ENCODE peak calls at places on chromosome 5, in eight cellular contexts. Z, Q, W, U, C, K, A and V are unnamed samples.

GRCh38 chr5:4229866-4230265 is 634.2 kb downstream of the IRX1 start:
- DNase-seq in U (no peak), C (no peak), K (no peak), A (no peak), W (no peak), Z (no peak), Q (no peak), V (no peak)

GRCh38 chr5:57450991-57451876 is 31.4 kb downstream of the ACTBL2 start:
- DNase-seq in Q (no peak), U (no peak), W (no peak), C (no peak), A (no peak), K (no peak), Z (no peak), V (no peak)

GRCh38 chr5:150068472-150068871 is 17.9 kb downstream of the CSF1R start:
- DNase-seq in W (no peak), U (no peak), K (no peak), A (no peak), Z (no peak), C (no peak), Q (no peak), V (no peak)

GRCh38 chr5:1555011-1555807 is 31.4 kb upstream of the LPCAT1 start:
- DNase-seq in Q (no peak), C (peak; percentile 39), Z (no peak), A (peak; percentile 81), K (no peak), W (no peak), U (no peak), V (no peak)

GRCh38 chr5:150155258-150156032 is at the start of gene PDGFRB:
- DNase-seq in Z (peak; percentile 53), Q (peak; percentile 58), A (no peak), C (peak; percentile 82), K (peak; percentile 78), W (no peak), U (peak; percentile 58), V (peak; percentile 40)

GRCh38 chr5:151670953-151671636 is 15.6 kb downstream of the SPARC start:
- DNase-seq in Q (no peak), U (no peak), W (no peak), A (no peak), C (no peak), Z (no peak), K (no peak), V (no peak)

GRCh38 chr5:157681048-157681447 is 9.7 kb downstream of the C5orf52 start:
- DNase-seq in W (no peak), U (no peak), C (no peak), Z (no peak), Q (no peak), K (no peak), A (no peak), V (no peak)

GRCh38 chr5:148238395-148238794 is at the start of gene MARCOL:
- DNase-seq in Z (no peak), U (no peak), A (no peak), K (no peak), Q (no peak), W (no peak), C (no peak), V (no peak)

GRCh38 chr5:35785601-35786085 is 71.0 kb upstream of the IL7R start:
- DNase-seq in C (no peak), Q (no peak), W (no peak), K (no peak), Z (peak; percentile 46), U (no peak), A (no peak), V (no peak)

GRCh38 chr5:173721259-173722232 is 105.1 kb upstream of the BOD1 start:
- DNase-seq in W (no peak), K (no peak), U (no peak), A (no peak), C (no peak), Q (no peak), Z (no peak), V (no peak)

GRCh38 chr5:36928947-36929346 is 52.4 kb downstream of the NIPBL start:
- DNase-seq in Q (no peak), C (no peak), Z (no peak), W (no peak), U (no peak), K (no peak), A (no peak), V (no peak)

GRCh38 chr5:11801061-11801460 is 103.2 kb downstream of the CTNND2 start:
- DNase-seq in A (no peak), K (no peak), Q (no peak), U (no peak), Z (no peak), W (no peak), C (no peak), V (no peak)

GRCh38 chr5:95664204-95664786 is 17.7 kb downstream of the RFESD start:
- DNase-seq in U (peak; percentile 34), Q (no peak), Z (peak; percentile 36), A (no peak), C (no peak), W (no peak), K (peak; percentile 32), V (no peak)

GRCh38 chr5:129460951-129461815 is 1.1 kb downstream of the ADAMTS19 start:
- DNase-seq in K (peak; percentile 50), Z (peak; percentile 12), A (peak; percentile 28), Q (no peak), C (peak; percentile 48), U (peak; percentile 39), W (peak; percentile 77), V (no peak)

GRCh38 chr5:135245521-135246499 is 153.2 kb downstream of the MACROH2A1 start:
- DNase-seq in Z (no peak), A (peak; percentile 36), Q (no peak), C (no peak), U (no peak), W (no peak), K (no peak), V (no peak)

GRCh38 chr5:108736855-108737254 is 10.8 kb upstream of the FER start:
- DNase-seq in Q (no peak), U (no peak), Z (no peak), C (no peak), K (no peak), W (no peak), A (no peak), V (no peak)

GRCh38 chr5:59745422-59745863 is 148.1 kb downstream of the PDE4D start:
- DNase-seq in K (no peak), Z (no peak), U (no peak), C (no peak), Q (no peak), W (no peak), A (peak; percentile 38), V (no peak)

GRCh38 chr5:16134204-16134603 is 45.4 kb downstream of the MARCHF11 start:
- DNase-seq in Z (no peak), W (no peak), K (no peak), Q (no peak), C (no peak), U (no peak), A (no peak), V (no peak)

GRCh38 chr5:74341221-74341620 is 299.3 kb downstream of the ENC1 start:
- DNase-seq in C (no peak), K (no peak), Q (no peak), A (no peak), U (peak; percentile 7), Z (no peak), W (no peak), V (no peak)

GRCh38 chr5:135482383-135482933 is 30.3 kb upstream of the TIFAB start:
- DNase-seq in U (no peak), Q (no peak), C (peak; percentile 13), Z (no peak), K (no peak), W (no peak), A (no peak), V (no peak)

GRCh38 chr5:124662261-124662781 is 84.1 kb downstream of the ZNF608 start:
- DNase-seq in K (no peak), Q (no peak), Z (no peak), W (no peak), A (peak; percentile 27), C (no peak), U (no peak), V (no peak)

GRCh38 chr5:172868924-172869565 is 35.0 kb downstream of the ERGIC1 start:
- DNase-seq in U (no peak), Z (no peak), A (peak; percentile 83), K (no peak), W (no peak), Q (peak; percentile 49), C (no peak), V (no peak)

GRCh38 chr5:89265511-89266169 is 382.7 kb upstream of the MEF2C start:
- DNase-seq in U (no peak), W (no peak), K (no peak), C (no peak), A (no peak), Q (no peak), Z (no peak), V (no peak)

GRCh38 chr5:128534729-128535128 is 3.3 kb downstream of the FBN2 start:
- DNase-seq in Z (no peak), U (no peak), W (no peak), K (no peak), Q (no peak), C (no peak), A (no peak), V (no peak)

GRCh38 chr5:106094128-106094726 is 1576.5 kb downstream of the EFNA5 start:
- DNase-seq in Z (no peak), U (no peak), K (no peak), C (no peak), A (no peak), Q (no peak), W (no peak), V (no peak)

GRCh38 chr5:80935811-80936385 is 24.3 kb upstream of the RASGRF2 start:
- DNase-seq in W (peak; percentile 21), C (no peak), A (no peak), U (no peak), Z (no peak), Q (no peak), K (no peak), V (no peak)

GRCh38 chr5:135551593-135552447 is 16.1 kb upstream of the NEUROG1 start:
- DNase-seq in W (peak; percentile 77), Z (peak; percentile 67), A (peak; percentile 72), Q (peak; percentile 24), U (peak; percentile 77), K (peak; percentile 76), C (peak; percentile 76), V (peak; percentile 40)

GRCh38 chr5:176737001-176737745 is 73.2 kb upstream of the UNC5A start:
- DNase-seq in W (no peak), C (peak; percentile 5), K (no peak), Z (no peak), U (no peak), Q (no peak), A (no peak), V (no peak)

GRCh38 chr5:18732556-18733479 is 1098.6 kb downstream of the TAF11L14 start:
- DNase-seq in Z (no peak), U (no peak), C (no peak), A (no peak), Q (no peak), K (no peak), W (no peak), V (no peak)

GRCh38 chr5:72599519-72600400 is 92.5 kb upstream of the ZNF366 start:
- DNase-seq in U (no peak), Z (no peak), K (no peak), A (peak; percentile 6), C (no peak), W (no peak), Q (no peak), V (no peak)